ENCODE peak calls at places on chromosome 16, in five cellular contexts. One of them, this sample, is unnamed.

GRCh38 chr16:69503244-69503643 is 62.5 kb upstream of the NFAT5 start:
- DNase-seq in CD4-positive, alpha-beta T cell: no peak
- DNase-seq in stomach: no peak
- DNase-seq in body of pancreas: no peak
- DNase-seq in GM23338: no peak
- DNase-seq in this sample: no peak

GRCh38 chr16:28082624-28083023 is 19.1 kb upstream of the GSG1L start:
- DNase-seq in CD4-positive, alpha-beta T cell: no peak
- DNase-seq in stomach: no peak
- DNase-seq in body of pancreas: no peak
- DNase-seq in GM23338: no peak
- DNase-seq in this sample: no peak

GRCh38 chr16:57185446-57185944 is 344 bp downstream of the PSME3IP1 start:
- DNase-seq in CD4-positive, alpha-beta T cell: peak
- DNase-seq in stomach: peak
- DNase-seq in body of pancreas: peak
- DNase-seq in GM23338: peak
- DNase-seq in this sample: no peak

GRCh38 chr16:77812856-77813523 is 24.6 kb downstream of the VAT1L start:
- DNase-seq in CD4-positive, alpha-beta T cell: no peak
- DNase-seq in stomach: no peak
- DNase-seq in body of pancreas: no peak
- DNase-seq in GM23338: no peak
- DNase-seq in this sample: no peak

GRCh38 chr16:20920799-20921198 is 20.2 kb downstream of the LYRM1 start:
- DNase-seq in CD4-positive, alpha-beta T cell: no peak
- DNase-seq in stomach: no peak
- DNase-seq in body of pancreas: no peak
- DNase-seq in GM23338: no peak
- DNase-seq in this sample: no peak

GRCh38 chr16:9258423-9259051 is 167.1 kb downstream of the HAPSTR1 start:
- DNase-seq in CD4-positive, alpha-beta T cell: no peak
- DNase-seq in stomach: no peak
- DNase-seq in body of pancreas: peak
- DNase-seq in GM23338: peak
- DNase-seq in this sample: peak

GRCh38 chr16:17365211-17365541 is 105.6 kb downstream of the XYLT1 start:
- DNase-seq in CD4-positive, alpha-beta T cell: no peak
- DNase-seq in stomach: no peak
- DNase-seq in body of pancreas: no peak
- DNase-seq in GM23338: no peak
- DNase-seq in this sample: no peak

GRCh38 chr16:85759631-85760419 is 8.9 kb upstream of the C16orf74 start:
- DNase-seq in CD4-positive, alpha-beta T cell: peak
- DNase-seq in stomach: peak
- DNase-seq in body of pancreas: peak
- DNase-seq in GM23338: peak
- DNase-seq in this sample: peak

GRCh38 chr16:88869673-88869980 is 3.2 kb upstream of the PABPN1L start:
- DNase-seq in CD4-positive, alpha-beta T cell: no peak
- DNase-seq in stomach: no peak
- DNase-seq in body of pancreas: no peak
- DNase-seq in GM23338: no peak
- DNase-seq in this sample: no peak

GRCh38 chr16:8908779-8909468 is 26.8 kb downstream of the LITAFD start:
- DNase-seq in CD4-positive, alpha-beta T cell: no peak
- DNase-seq in stomach: no peak
- DNase-seq in body of pancreas: no peak
- DNase-seq in GM23338: no peak
- DNase-seq in this sample: no peak

GRCh38 chr16:12426122-12426521 is 377.6 kb downstream of the CPPED1 start:
- DNase-seq in CD4-positive, alpha-beta T cell: no peak
- DNase-seq in stomach: no peak
- DNase-seq in body of pancreas: no peak
- DNase-seq in GM23338: no peak
- DNase-seq in this sample: peak
- H3K27ac ChIP-seq in CD4-positive, alpha-beta T cell: no peak
- H3K27ac ChIP-seq in stomach: no peak
- H3K27ac ChIP-seq in body of pancreas: no peak
- H3K27ac ChIP-seq in GM23338: no peak
- H3K27ac ChIP-seq in this sample: no peak

GRCh38 chr16:11833951-11834695 is 17.2 kb downstream of the RSL1D1 start:
- DNase-seq in CD4-positive, alpha-beta T cell: no peak
- DNase-seq in stomach: no peak
- DNase-seq in body of pancreas: no peak
- DNase-seq in GM23338: no peak
- DNase-seq in this sample: no peak

GRCh38 chr16:11835891-11836652 is 15.3 kb downstream of the RSL1D1 start:
- DNase-seq in CD4-positive, alpha-beta T cell: no peak
- DNase-seq in stomach: no peak
- DNase-seq in body of pancreas: no peak
- DNase-seq in GM23338: peak
- DNase-seq in this sample: peak

GRCh38 chr16:11835309-11835708 is 16.0 kb downstream of the RSL1D1 start:
- DNase-seq in CD4-positive, alpha-beta T cell: no peak
- DNase-seq in stomach: no peak
- DNase-seq in body of pancreas: no peak
- DNase-seq in GM23338: no peak
- DNase-seq in this sample: no peak

GRCh38 chr16:11841026-11841425 is 10.3 kb downstream of the RSL1D1 start:
- DNase-seq in CD4-positive, alpha-beta T cell: no peak
- DNase-seq in stomach: no peak
- DNase-seq in body of pancreas: no peak
- DNase-seq in GM23338: no peak
- DNase-seq in this sample: no peak

DNA sequence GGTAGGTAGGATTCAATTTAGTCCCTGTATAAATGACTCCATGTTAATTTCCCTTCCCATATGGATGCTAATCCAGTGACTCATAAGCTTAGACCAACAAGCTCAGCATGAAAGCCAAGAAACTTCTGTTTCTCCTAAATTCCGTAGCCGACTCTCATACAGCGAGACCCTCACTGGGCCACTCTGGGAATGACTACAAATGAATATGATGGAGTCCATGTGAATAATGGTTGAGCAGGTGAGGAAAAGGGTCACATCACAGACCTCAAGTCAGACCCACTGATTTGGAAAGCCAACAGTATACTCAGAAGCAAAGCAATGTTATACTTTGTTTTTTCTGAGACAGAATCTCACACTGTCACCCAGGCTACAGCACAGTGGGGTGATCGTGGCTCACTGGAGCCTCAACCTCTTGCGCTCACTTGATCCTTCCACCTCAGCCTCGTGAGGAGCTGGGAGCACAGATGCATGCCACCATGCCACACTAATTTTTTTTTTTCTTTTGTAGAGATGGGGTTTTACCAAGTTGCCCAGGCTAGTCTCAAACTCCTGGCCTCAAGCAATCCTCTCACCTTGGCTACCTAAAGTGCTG is 14.6 kb downstream of the RSL1D1 start:
- DNase-seq in CD4-positive, alpha-beta T cell: no peak
- DNase-seq in stomach: no peak
- DNase-seq in body of pancreas: no peak
- DNase-seq in GM23338: peak
- DNase-seq in this sample: peak
- H3K27ac ChIP-seq in CD4-positive, alpha-beta T cell: no peak
- H3K27ac ChIP-seq in stomach: no peak
- H3K27ac ChIP-seq in body of pancreas: no peak
- H3K27ac ChIP-seq in GM23338: peak
- H3K27ac ChIP-seq in this sample: peak

GRCh38 chr16:66265556-66266133 is 100.8 kb upstream of the CDH5 start:
- DNase-seq in CD4-positive, alpha-beta T cell: no peak
- DNase-seq in stomach: no peak
- DNase-seq in body of pancreas: no peak
- DNase-seq in GM23338: no peak
- DNase-seq in this sample: peak

GRCh38 chr16:66264311-66265105 is 102.0 kb upstream of the CDH5 start:
- DNase-seq in CD4-positive, alpha-beta T cell: no peak
- DNase-seq in stomach: no peak
- DNase-seq in body of pancreas: no peak
- DNase-seq in GM23338: no peak
- DNase-seq in this sample: peak

GRCh38 chr16:66263973-66264310 is 102.5 kb upstream of the CDH5 start:
- DNase-seq in CD4-positive, alpha-beta T cell: no peak
- DNase-seq in stomach: no peak
- DNase-seq in body of pancreas: no peak
- DNase-seq in GM23338: no peak
- DNase-seq in this sample: peak

GRCh38 chr16:66266436-66267286 is 99.8 kb upstream of the CDH5 start:
- DNase-seq in CD4-positive, alpha-beta T cell: no peak
- DNase-seq in stomach: no peak
- DNase-seq in body of pancreas: no peak
- DNase-seq in GM23338: peak
- DNase-seq in this sample: peak

GRCh38 chr16:66265106-66265415 is 101.4 kb upstream of the CDH5 start:
- DNase-seq in CD4-positive, alpha-beta T cell: no peak
- DNase-seq in stomach: no peak
- DNase-seq in body of pancreas: no peak
- DNase-seq in GM23338: no peak
- DNase-seq in this sample: peak
- H3K27ac ChIP-seq in CD4-positive, alpha-beta T cell: no peak
- H3K27ac ChIP-seq in stomach: no peak
- H3K27ac ChIP-seq in body of pancreas: no peak
- H3K27ac ChIP-seq in GM23338: no peak
- H3K27ac ChIP-seq in this sample: no peak

DNA sequence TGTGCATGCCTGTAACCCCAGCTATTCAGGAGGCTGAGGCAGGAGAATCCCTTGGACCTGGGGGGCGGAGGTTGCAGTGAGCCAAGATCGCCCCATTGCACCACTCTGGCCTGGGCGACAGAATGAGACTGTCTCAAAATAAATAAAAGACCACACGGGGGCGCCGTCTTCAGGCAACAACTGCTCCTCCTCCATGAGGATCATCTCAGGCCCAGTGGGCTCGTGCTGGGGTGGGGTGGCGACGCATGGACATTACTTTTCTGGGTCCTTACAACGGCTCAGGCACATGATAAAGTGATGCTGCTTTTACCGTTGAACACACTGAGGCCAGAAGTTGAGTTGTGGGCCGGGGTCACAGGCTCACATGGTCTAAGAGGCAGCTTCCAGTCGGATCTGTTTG is 56.2 kb downstream of the PRMT7 start:
- DNase-seq in CD4-positive, alpha-beta T cell: peak
- DNase-seq in stomach: peak
- DNase-seq in body of pancreas: no peak
- DNase-seq in GM23338: peak
- DNase-seq in this sample: peak
- H3K27ac ChIP-seq in CD4-positive, alpha-beta T cell: no peak
- H3K27ac ChIP-seq in stomach: no peak
- H3K27ac ChIP-seq in body of pancreas: no peak
- H3K27ac ChIP-seq in GM23338: no peak
- H3K27ac ChIP-seq in this sample: no peak

DNA sequence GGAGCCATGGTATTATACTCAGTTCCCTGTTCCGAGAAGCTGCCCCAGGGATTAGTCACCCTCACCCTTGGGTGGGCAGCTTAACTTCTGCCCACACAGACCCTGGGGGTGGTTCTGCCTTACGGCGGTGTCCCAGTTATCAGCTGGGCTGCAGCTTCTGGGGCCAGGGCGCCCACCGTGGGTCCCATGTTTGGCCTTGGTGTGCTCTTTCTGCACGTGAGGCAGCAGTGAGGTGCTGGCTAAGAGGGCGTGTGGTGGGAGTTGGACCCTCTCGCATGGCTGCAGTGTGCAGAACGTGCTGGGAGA is 46.7 kb downstream of the RAB11FIP3 start:
- DNase-seq in CD4-positive, alpha-beta T cell: no peak
- DNase-seq in stomach: no peak
- DNase-seq in body of pancreas: no peak
- DNase-seq in GM23338: no peak
- DNase-seq in this sample: no peak
- H3K27ac ChIP-seq in CD4-positive, alpha-beta T cell: no peak
- H3K27ac ChIP-seq in stomach: no peak
- H3K27ac ChIP-seq in body of pancreas: no peak
- H3K27ac ChIP-seq in GM23338: peak
- H3K27ac ChIP-seq in this sample: peak

GRCh38 chr16:11174141-11174540 is 81.9 kb downstream of the SOCS1 start:
- DNase-seq in CD4-positive, alpha-beta T cell: no peak
- DNase-seq in stomach: no peak
- DNase-seq in body of pancreas: no peak
- DNase-seq in GM23338: no peak
- DNase-seq in this sample: no peak

GRCh38 chr16:11173426-11173825 is 82.6 kb downstream of the SOCS1 start:
- DNase-seq in CD4-positive, alpha-beta T cell: no peak
- DNase-seq in stomach: no peak
- DNase-seq in body of pancreas: no peak
- DNase-seq in GM23338: no peak
- DNase-seq in this sample: no peak

GRCh38 chr16:11177578-11178130 is 78.3 kb downstream of the SOCS1 start:
- DNase-seq in CD4-positive, alpha-beta T cell: no peak
- DNase-seq in stomach: no peak
- DNase-seq in body of pancreas: no peak
- DNase-seq in GM23338: no peak
- DNase-seq in this sample: no peak

GRCh38 chr16:11175106-11175795 is 80.8 kb downstream of the SOCS1 start:
- DNase-seq in CD4-positive, alpha-beta T cell: no peak
- DNase-seq in stomach: no peak
- DNase-seq in body of pancreas: no peak
- DNase-seq in GM23338: no peak
- DNase-seq in this sample: no peak

GRCh38 chr16:11175850-11176341 is 80.1 kb downstream of the SOCS1 start:
- DNase-seq in CD4-positive, alpha-beta T cell: no peak
- DNase-seq in stomach: no peak
- DNase-seq in body of pancreas: no peak
- DNase-seq in GM23338: no peak
- DNase-seq in this sample: no peak
- H3K27ac ChIP-seq in CD4-positive, alpha-beta T cell: no peak
- H3K27ac ChIP-seq in stomach: no peak
- H3K27ac ChIP-seq in body of pancreas: no peak
- H3K27ac ChIP-seq in GM23338: no peak
- H3K27ac ChIP-seq in this sample: no peak

DNA sequence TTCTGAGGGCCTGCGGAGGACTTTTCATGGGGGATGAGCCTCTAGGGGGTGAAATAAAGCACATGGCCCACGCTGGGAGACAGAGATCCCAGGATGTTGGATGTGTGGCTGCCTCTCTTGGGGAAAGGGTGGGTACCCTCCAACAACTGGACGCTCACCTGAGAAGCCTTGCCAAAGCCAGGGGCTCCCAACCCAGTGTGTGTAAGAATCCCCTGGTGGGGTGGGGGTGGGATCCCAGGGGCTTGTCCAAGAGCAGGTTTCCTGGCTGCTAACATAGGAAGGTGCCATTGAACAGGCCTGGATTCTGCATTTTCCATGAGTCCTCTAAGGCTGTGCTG is 587 bp downstream of the SNX20 start:
- DNase-seq in CD4-positive, alpha-beta T cell: no peak
- DNase-seq in stomach: no peak
- DNase-seq in body of pancreas: no peak
- DNase-seq in GM23338: no peak
- DNase-seq in this sample: no peak
- H3K27ac ChIP-seq in CD4-positive, alpha-beta T cell: peak
- H3K27ac ChIP-seq in stomach: no peak
- H3K27ac ChIP-seq in body of pancreas: no peak
- H3K27ac ChIP-seq in GM23338: no peak
- H3K27ac ChIP-seq in this sample: no peak

GRCh38 chr16:10897134-10897533 is 20.1 kb downstream of the CIITA start:
- DNase-seq in CD4-positive, alpha-beta T cell: no peak
- DNase-seq in stomach: no peak
- DNase-seq in body of pancreas: no peak
- DNase-seq in GM23338: no peak
- DNase-seq in this sample: no peak
- H3K27ac ChIP-seq in CD4-positive, alpha-beta T cell: no peak
- H3K27ac ChIP-seq in stomach: no peak
- H3K27ac ChIP-seq in body of pancreas: no peak
- H3K27ac ChIP-seq in GM23338: no peak
- H3K27ac ChIP-seq in this sample: no peak

This sample was measured in endodermal cell.